ENCODE peak calls at places on chromosomes 7 and 10, in four cellular contexts. H is cardiac fibroblast, K is foreskin fibroblast, L is psoas muscle. P is an unnamed sample.

GRCh38 chr10:69218831-69219230 is 1.3 kb upstream of the HKDC1 start:
- DNase-seq in H (no peak), K (no peak), L (no peak), P (no peak)

GRCh38 chr7:134014935-134015334 is 112.2 kb upstream of the LRGUK start:
- DNase-seq in H (peak), K (peak), L (no peak), P (no peak)

GRCh38 chr10:25261571-25261970 is 86.8 kb downstream of the GPR158 start:
- DNase-seq in H (no peak), K (no peak), L (no peak), P (no peak)

GRCh38 chr10:58956926-58957325 is 219.5 kb upstream of the PHYHIPL start:
- DNase-seq in H (no peak), K (peak), L (no peak), P (no peak)

GRCh38 chr7:81173766-81174281 is 255.0 kb upstream of the SEMA3C start:
- DNase-seq in H (peak), K (peak), L (no peak), P (peak)

GRCh38 chr7:151235091-151235787 is 3.0 kb downstream of the CHPF2 start:
- DNase-seq in H (no peak), K (no peak), L (no peak), P (no peak)

GRCh38 chr10:3424102-3424803 is 251.7 kb upstream of the PITRM1 start:
- DNase-seq in H (peak), K (no peak), L (peak), P (peak)

GRCh38 chr7:138875794-138876193 is 77.8 kb upstream of the ATP6V0A4 start:
- DNase-seq in H (peak), K (peak), L (no peak), P (peak)

GRCh38 chr7:129607471-129608120 is 3.9 kb upstream of the NRF1 start:
- DNase-seq in H (peak), K (peak), L (no peak), P (peak)

GRCh38 chr10:96244354-96244753 is 27.0 kb downstream of the BLNK start:
- DNase-seq in H (no peak), K (no peak), L (no peak), P (no peak)

GRCh38 chr10:92969151-92969550 is 91.4 kb upstream of the CYP26C1 start:
- DNase-seq in H (peak), K (peak), L (no peak), P (no peak)

GRCh38 chr7:31488562-31489203 is 25.2 kb upstream of the ITPRID1 start:
- DNase-seq in H (peak), K (peak), L (no peak), P (peak)

GRCh38 chr10:95273393-95274312 is 17.1 kb downstream of the PDLIM1 start:
- DNase-seq in H (peak), K (peak), L (peak), P (peak)

GRCh38 chr7:4115442-4115841 is 566.7 kb upstream of the FOXK1 start:
- DNase-seq in H (no peak), K (no peak), L (no peak), P (no peak)

GRCh38 chr10:95295031-95295755 is 4.4 kb upstream of the PDLIM1 start:
- DNase-seq in H (peak), K (peak), L (peak), P (peak)

GRCh38 chr7:16905300-16906044 is 23.7 kb upstream of the AGR3 start:
- DNase-seq in H (peak), K (peak), L (no peak), P (peak)

GRCh38 chr7:154503962-154504550 is 451.9 kb downstream of the DPP6 start:
- DNase-seq in H (peak), K (peak), L (no peak), P (peak)

GRCh38 chr10:34955391-34955790 is 134.8 kb downstream of the CUL2 start:
- DNase-seq in H (no peak), K (no peak), L (no peak), P (no peak)

GRCh38 chr10:44733743-44734488 is 177.2 kb upstream of the TMEM72 start:
- DNase-seq in H (no peak), K (no peak), L (no peak), P (no peak)

GRCh38 chr7:98250789-98251188 is 1.2 kb downstream of the TECPR1 start:
- DNase-seq in H (no peak), K (no peak), L (no peak), P (no peak)

GRCh38 chr7:106071356-106071998 is 40.6 kb downstream of the SYPL1 start:
- DNase-seq in H (no peak), K (no peak), L (no peak), P (no peak)

GRCh38 chr10:85544956-85545355 is 821.6 kb downstream of the GRID1 start:
- DNase-seq in H (no peak), K (no peak), L (no peak), P (no peak)

GRCh38 chr10:126569513-126570447 is 100.7 kb downstream of the C10orf90 start:
- DNase-seq in H (peak), K (peak), L (no peak), P (peak)

GRCh38 chr10:75358121-75358520 is 43.4 kb downstream of the ZNF503 start:
- DNase-seq in H (no peak), K (no peak), L (no peak), P (no peak)

GRCh38 chr10:75367098-75367497 is 34.5 kb downstream of the ZNF503 start:
- DNase-seq in H (no peak), K (no peak), L (no peak), P (no peak)

GRCh38 chr10:75358835-75359421 is 42.6 kb downstream of the ZNF503 start:
- DNase-seq in H (peak), K (peak), L (no peak), P (peak)

GRCh38 chr10:75357500-75357899 is 44.1 kb downstream of the ZNF503 start:
- DNase-seq in H (no peak), K (no peak), L (no peak), P (no peak)

DNA sequence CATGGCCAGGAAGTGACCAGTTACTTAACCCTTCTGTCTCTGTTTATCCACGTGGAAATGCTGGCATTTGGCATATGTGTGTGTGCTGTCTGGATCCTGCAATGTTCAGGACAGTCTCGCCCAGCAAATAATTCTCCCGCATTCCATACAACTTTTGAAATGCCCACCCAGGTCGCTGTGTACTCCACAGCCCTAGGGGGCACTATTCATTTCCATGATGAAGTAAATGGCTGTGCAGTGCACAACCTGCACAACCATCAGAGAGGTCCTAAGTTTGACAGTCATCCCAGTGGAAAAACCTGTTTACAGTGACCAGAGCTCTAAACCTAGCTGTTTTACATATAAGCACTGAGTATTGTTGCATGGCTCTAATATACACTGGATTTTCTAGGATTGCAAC is 38.1 kb downstream of the ZNF503 start:
- DNase-seq in H (no peak), K (no peak), L (no peak), P (no peak)
- TF ChIP-seq CTCF in H (no peak), K (no peak), L (no peak), P (no peak)

DNA sequence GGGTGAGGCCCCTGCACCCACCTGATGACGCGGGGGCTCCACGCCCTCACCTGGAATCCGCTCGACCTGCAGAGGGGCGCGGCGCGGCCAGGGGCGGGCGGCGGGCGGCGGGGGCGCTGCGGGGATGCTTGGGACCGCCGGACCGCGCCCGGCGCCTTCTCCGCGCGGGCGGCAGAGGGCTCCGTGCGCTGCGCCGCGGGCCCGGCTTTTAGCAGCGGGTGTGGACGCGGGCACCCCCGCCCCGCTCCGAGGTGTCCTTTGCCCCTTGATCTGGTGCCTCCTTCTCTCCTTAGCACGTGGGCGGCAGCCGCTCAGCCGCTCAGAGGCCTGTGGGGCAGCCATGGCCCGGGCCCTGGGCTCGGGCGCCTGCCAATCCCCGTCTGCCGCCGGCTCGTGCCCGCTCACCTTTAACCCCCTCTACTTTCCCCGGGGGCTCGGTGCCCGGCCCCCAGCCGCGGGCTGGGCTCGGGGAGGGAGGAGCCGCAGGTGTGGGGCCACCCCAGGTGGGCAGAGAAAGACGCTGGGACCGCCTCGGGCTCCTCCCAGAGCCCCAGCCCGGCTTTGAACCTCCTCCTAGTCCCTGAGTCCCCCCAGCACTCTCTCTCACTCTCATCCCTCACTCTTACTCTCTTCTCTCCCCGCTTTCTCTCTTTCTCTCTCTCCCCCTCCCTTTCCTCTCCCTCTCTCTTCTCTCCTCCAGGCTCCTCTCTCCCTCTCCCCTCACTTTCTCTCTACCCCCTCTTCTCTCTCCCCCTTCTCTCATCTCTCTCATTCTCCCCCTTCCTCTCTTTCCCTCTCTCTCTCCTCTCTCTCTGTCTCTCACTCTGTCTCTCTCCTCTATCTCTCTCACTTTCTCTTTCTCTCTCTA is 19.7 kb upstream of the VPS37D start:
- DNase-seq in H (no peak), K (peak), L (no peak), P (no peak)
- H3K4me3 ChIP-seq in H (peak), K (peak), L (peak), P (no peak)

GRCh38 chr7:29375641-29376562 is 181.3 kb downstream of the CHN2 start:
- DNase-seq in H (no peak), K (peak), L (no peak), P (no peak)

GRCh38 chr7:29370531-29371314 is 176.1 kb downstream of the CHN2 start:
- DNase-seq in H (peak), K (peak), L (no peak), P (peak)

GRCh38 chr7:29372351-29372931 is 177.9 kb downstream of the CHN2 start:
- DNase-seq in H (no peak), K (no peak), L (no peak), P (no peak)

GRCh38 chr7:29369909-29370488 is 175.4 kb downstream of the CHN2 start:
- DNase-seq in H (no peak), K (no peak), L (no peak), P (no peak)

GRCh38 chr7:29371472-29371871 is 176.9 kb downstream of the CHN2 start:
- DNase-seq in H (no peak), K (no peak), L (no peak), P (no peak)
- TF ChIP-seq CTCF in H (no peak), K (no peak), L (no peak), P (no peak)

GRCh38 chr7:8064828-8065227 is 96.2 kb downstream of the GLCCI1 start:
- DNase-seq in H (peak), K (peak), L (no peak), P (no peak)
- H3K4me3 ChIP-seq in H (no peak), K (no peak), L (no peak), P (no peak)

DNA sequence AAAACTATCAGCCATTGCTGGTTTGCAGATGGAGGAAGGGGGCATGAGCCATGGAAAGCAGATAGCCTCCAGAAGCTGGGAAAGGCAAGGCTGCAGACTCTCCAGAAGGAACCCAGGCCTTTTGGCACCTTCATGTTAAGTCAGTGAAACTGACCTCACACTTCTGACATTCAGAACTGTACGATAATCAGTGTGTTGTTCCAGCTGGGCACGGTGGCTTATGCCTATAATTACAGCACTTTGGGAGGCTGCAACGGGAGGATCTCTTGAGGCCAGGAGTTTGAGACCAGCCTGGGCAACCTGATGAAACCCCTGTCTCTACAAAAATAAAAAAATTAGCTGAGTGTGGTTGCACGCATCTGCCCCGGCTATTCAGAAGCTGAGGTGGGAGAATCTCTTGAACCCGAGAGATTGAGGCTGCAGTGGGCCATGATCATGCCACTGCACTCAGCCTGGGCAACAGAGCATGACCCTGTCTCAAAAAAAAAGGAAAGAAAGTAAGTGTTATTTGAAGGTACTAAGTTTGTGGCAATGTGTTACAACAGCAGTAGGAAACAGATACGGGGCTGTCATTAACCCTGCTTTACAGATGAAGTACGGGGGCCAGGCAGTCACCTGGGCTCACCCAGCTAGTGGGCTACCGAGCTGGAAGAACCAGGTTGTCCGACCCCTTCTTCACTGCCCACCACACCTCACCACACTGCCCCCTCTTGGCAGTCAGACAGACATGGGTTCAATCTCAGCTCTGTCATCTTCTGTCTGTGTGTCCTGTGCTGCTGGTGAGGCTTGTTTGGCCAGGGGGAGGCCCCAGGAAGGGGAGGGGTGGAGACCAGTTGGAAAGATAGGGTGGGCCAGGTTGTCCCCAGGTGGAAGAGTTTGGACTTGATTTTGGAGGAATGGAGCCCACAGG is 18.3 kb downstream of the CHST3 start:
- DNase-seq in H (no peak), K (no peak), L (no peak), P (no peak)
- TF ChIP-seq CTCF in H (no peak), K (no peak), L (no peak), P (peak)

DNA sequence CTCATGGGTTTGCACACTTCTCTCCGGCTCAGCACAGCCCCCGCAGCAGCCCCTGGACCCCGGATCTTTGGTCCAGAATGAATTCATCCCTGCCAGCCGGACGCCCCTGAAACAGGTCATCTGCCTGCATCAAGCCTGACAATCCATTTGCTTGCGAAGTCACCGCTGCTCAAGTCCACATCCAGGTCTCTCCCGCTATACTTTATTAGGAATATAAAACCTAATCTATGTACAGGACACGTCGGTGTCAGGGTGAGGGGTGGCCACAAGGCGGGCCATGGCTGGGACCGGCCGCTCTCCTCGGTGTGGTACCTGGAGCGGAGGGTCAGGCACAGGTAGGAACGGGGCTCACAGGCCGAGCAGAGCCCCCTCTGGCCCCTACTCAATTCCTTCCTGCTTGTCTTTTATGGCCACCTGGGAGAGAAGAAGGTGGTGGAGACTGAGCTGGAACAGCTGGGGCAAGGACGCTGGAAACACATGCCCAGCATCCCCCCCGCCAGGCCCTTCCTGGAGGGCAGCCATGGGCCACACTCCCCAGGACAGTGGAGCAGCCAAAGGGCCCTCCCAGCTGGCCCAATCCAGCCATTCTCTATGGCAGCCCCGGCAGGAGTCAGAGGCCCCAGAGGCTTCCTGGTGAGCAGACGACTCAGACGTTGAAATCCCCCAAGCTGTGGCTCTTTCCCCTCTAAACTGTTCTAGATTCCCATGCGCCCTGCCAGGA is 5.3 kb downstream of the POLR2J start:
- DNase-seq in H (no peak), K (no peak), L (peak), P (no peak)
- H3K4me3 ChIP-seq in H (no peak), K (no peak), L (no peak), P (no peak)

GRCh38 chr7:120554960-120555571 is 282.1 kb downstream of the KCND2 start:
- DNase-seq in H (peak), K (peak), L (no peak), P (peak)
- TF ChIP-seq CTCF in H (peak), K (peak), L (peak), P (peak)